ENCODE peak calls at places on chromosomes 3 and 15, in eight cellular contexts. T is GM12865; L is left ventricle myocardium inferior; F is glutamatergic neuron; B is CD4-positive, alpha-beta T cell; G is dorsolateral prefrontal cortex; N is fibroblast of lung; I is activated CD8-positive, alpha-beta T cell treated with anti-CD3 and anti-CD28 coated beads for 36 hours. D is an unnamed sample.

GRCh38 chr15:75048394-75048793 is 25.0 kb downstream of the PPCDC start:
- DNase-seq in T (no peak), L (no peak), F (no peak), B (no peak), G (no peak), N (no peak), I (no peak), D (no peak)

GRCh38 chr3:99620077-99620476 is 18.3 kb upstream of the COL8A1 start:
- DNase-seq in T (no peak), L (no peak), F (no peak), B (no peak), G (no peak), N (no peak), I (no peak), D (no peak)

GRCh38 chr3:182393830-182394367 is 399.4 kb upstream of the ATP11B start:
- DNase-seq in T (no peak), L (no peak), F (no peak), B (no peak), G (no peak), N (no peak), I (no peak), D (no peak)

GRCh38 chr3:37935290-37935668 is 55.3 kb upstream of the VILL start:
- DNase-seq in T (no peak), L (no peak), F (no peak), B (no peak), G (no peak), N (peak; percentile 43), I (no peak), D (no peak)

GRCh38 chr3:159131376-159131775 is 329.5 kb downstream of the MFSD1 start:
- DNase-seq in T (no peak), L (no peak), F (no peak), B (no peak), G (no peak), N (no peak), I (no peak), D (no peak)

GRCh38 chr3:100825574-100825973 is 116.3 kb downstream of the TFG start:
- DNase-seq in T (no peak), L (no peak), F (no peak), B (no peak), G (no peak), N (no peak), I (no peak), D (no peak)

GRCh38 chr3:77207753-77208152 is 167.9 kb downstream of the ROBO2 start:
- DNase-seq in T (no peak), L (no peak), F (no peak), B (no peak), G (no peak), N (no peak), I (no peak), D (no peak)

GRCh38 chr3:70383360-70383831 is 71.0 kb upstream of the MDFIC2 start:
- DNase-seq in T (peak; percentile 82), L (no peak), F (no peak), B (no peak), G (no peak), N (no peak), I (no peak), D (no peak)

GRCh38 chr15:60480888-60481287 is 1.9 kb upstream of the ICE2 start:
- DNase-seq in T (no peak), L (no peak), F (no peak), B (no peak), G (no peak), N (no peak), I (no peak), D (no peak)

GRCh38 chr15:48358681-48359152 is 27.5 kb downstream of the DUT start:
- DNase-seq in T (peak; percentile 45), L (no peak), F (no peak), B (no peak), G (no peak), N (peak; percentile 46), I (no peak), D (no peak)

GRCh38 chr3:195015021-195015420 is 255.9 kb downstream of the XXYLT1 start:
- DNase-seq in T (no peak), L (no peak), F (no peak), B (no peak), G (no peak), N (peak; percentile 76), I (no peak), D (no peak)

GRCh38 chr3:197268319-197268718 is 30.1 kb downstream of the DLG1 start:
- DNase-seq in T (no peak), L (no peak), F (no peak), B (no peak), G (no peak), N (peak; percentile 39), I (no peak), D (no peak)

GRCh38 chr3:169660709-169661566 is 2.6 kb downstream of the MECOM start:
- DNase-seq in T (peak; percentile 13), L (no peak), F (no peak), B (no peak), G (no peak), N (peak; percentile 29), I (peak; percentile 22), D (no peak)

DNA sequence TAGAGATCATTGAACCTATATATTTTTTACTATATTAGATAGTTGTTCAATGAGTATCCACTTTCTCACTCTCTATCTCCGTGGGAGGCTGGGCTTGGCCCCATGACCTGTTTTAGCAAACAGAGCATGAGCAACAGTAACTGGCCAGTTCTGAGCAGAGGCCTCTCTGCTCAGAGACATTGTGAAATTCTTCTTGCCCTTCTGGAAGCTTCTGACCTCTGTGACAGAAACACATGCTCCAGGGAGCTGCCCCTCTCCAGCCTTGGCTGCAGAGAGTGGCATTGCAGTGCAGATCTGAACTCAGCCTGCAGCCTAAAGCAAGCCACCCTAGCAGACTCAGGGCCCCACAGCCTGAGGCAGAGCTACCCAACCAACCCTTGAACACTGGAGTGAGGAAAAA is 20.5 kb downstream of the FAM240A start:
- DNase-seq in T (no peak), L (no peak), F (no peak), B (no peak), G (no peak), N (no peak), I (no peak), D (no peak)
- TF ChIP-seq CTCF in T (no peak), L (no peak), F (no peak), B (no peak), G (no peak), N (no peak), I (no peak), D (no peak)

DNA sequence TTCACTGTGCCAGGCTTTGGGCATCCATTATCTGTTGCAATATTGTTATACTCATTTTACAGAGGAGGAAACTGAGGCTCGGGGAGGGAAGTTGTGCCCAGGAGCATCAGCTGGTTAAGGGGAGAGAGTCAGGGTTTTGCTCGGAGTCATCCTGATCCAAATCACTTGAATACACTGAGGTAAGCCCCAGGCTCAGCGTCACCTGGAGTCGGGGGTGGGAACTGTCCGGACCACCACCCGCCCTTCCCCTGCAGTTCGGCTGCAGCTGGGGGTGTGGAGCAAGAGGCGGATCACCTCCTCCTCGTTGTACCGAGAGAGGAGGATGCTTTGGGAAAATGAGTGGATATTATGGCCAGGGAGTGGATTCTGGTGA is 646 bp downstream of the HRH1 start:
- DNase-seq in T (no peak), L (no peak), F (no peak), B (no peak), G (no peak), N (peak; percentile 39), I (no peak), D (no peak)
- TF ChIP-seq CTCF in T (no peak), L (no peak), F (no peak), B (no peak), G (no peak), N (peak; percentile 28), I (no peak), D (no peak)

GRCh38 chr3:188931531-188931930 is 240.2 kb upstream of the TPRG1 start:
- DNase-seq in T (no peak), L (no peak), F (no peak), B (no peak), G (no peak), N (peak; percentile 25), I (no peak), D (no peak)
- TF ChIP-seq CTCF in T (no peak), L (no peak), F (no peak), B (no peak), G (no peak), N (no peak), I (no peak), D (no peak)

GRCh38 chr3:50122071-50122470 is 33.1 kb upstream of the SEMA3F start:
- DNase-seq in T (no peak), L (no peak), F (no peak), B (no peak), G (no peak), N (no peak), I (no peak), D (no peak)
- TF ChIP-seq CTCF in T (no peak), L (no peak), F (no peak), B (no peak), G (no peak), N (no peak), I (no peak), D (peak; percentile 10)

GRCh38 chr3:6994081-6994668 is 133.3 kb downstream of the GRM7 start:
- DNase-seq in T (peak; percentile 23), L (no peak), F (no peak), B (no peak), G (no peak), N (peak; percentile 23), I (no peak), D (no peak)
- TF ChIP-seq CTCF in T (no peak), L (peak; percentile 26), F (peak; percentile 38), B (no peak), G (no peak), N (no peak), I (no peak), D (peak; percentile 9)

DNA sequence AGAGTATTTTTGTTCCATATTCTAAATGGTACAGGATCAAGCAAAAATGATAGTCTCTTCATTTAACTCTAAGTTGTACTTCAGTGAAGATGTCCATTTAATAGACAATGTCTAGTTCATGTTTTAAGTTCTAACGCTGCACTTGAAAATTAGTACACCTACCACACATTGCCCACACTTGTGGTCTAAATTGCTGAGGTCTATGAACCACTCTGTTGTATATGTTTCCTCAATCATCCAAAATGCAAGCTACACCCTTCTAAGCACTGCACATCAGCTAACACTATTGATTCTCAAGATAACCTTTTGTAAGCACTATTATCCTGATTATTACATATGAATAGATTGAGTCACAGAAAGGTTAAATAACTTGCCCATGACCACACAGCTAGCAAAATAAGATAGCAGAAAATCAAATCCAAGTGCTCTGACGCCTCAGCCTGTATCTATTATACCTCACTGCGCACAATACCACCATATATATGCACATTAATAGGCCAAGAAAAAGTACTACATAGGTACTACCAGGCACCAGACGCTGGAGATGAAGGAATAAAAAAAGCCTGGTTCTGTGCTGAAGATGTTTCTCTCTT is 6.4 kb downstream of the GOLIM4 start:
- DNase-seq in T (no peak), L (no peak), F (no peak), B (no peak), G (no peak), N (no peak), I (no peak), D (no peak)
- TF ChIP-seq CTCF in T (no peak), L (no peak), F (no peak), B (no peak), G (no peak), N (no peak), I (no peak), D (no peak)

D was measured in D721Med.